ENCODE peak calls at places on chromosomes 1 and 21, in four cellular contexts. One of them, this sample, is unnamed.
A peak's percentile ranks its signal among the peaks of the same experiment; 100 is the strongest.

GRCh38 chr21:14877581-14878228 is 187.1 kb downstream of the NRIP1 start:
- ATAC-seq in body of pancreas: peak; percentile 58
- ATAC-seq in pancreas: peak; percentile 79
- ATAC-seq in gastrocnemius medialis: peak; percentile 39
- ATAC-seq in this sample: peak; percentile 64

GRCh38 chr1:76576876-76577817 is 290.1 kb upstream of the ST6GALNAC5 start:
- ATAC-seq in body of pancreas: no peak
- ATAC-seq in pancreas: no peak
- ATAC-seq in gastrocnemius medialis: no peak
- ATAC-seq in this sample: no peak

GRCh38 chr1:206794294-206794908 is 22.1 kb upstream of the IL10 start:
- ATAC-seq in body of pancreas: no peak
- ATAC-seq in pancreas: no peak
- ATAC-seq in gastrocnemius medialis: no peak
- ATAC-seq in this sample: no peak

GRCh38 chr1:115478933-115479551 is 141.0 kb upstream of the NGF start:
- ATAC-seq in body of pancreas: peak; percentile 80
- ATAC-seq in pancreas: peak; percentile 98
- ATAC-seq in gastrocnemius medialis: no peak
- ATAC-seq in this sample: peak; percentile 58

GRCh38 chr1:45079533-45079932 is 67.5 kb downstream of the UROD start:
- ATAC-seq in body of pancreas: no peak
- ATAC-seq in pancreas: no peak
- ATAC-seq in gastrocnemius medialis: no peak
- ATAC-seq in this sample: no peak

GRCh38 chr1:35288761-35289160 is 20.3 kb downstream of the ZMYM4 start:
- ATAC-seq in body of pancreas: no peak
- ATAC-seq in pancreas: peak; percentile 31
- ATAC-seq in gastrocnemius medialis: no peak
- ATAC-seq in this sample: no peak

GRCh38 chr1:202165267-202165941 is 5.0 kb upstream of the PTPN7 start:
- ATAC-seq in body of pancreas: no peak
- ATAC-seq in pancreas: peak; percentile 52
- ATAC-seq in gastrocnemius medialis: no peak
- ATAC-seq in this sample: no peak

GRCh38 chr1:41598325-41598724 is 113.8 kb upstream of the EDN2 start:
- ATAC-seq in body of pancreas: no peak
- ATAC-seq in pancreas: no peak
- ATAC-seq in gastrocnemius medialis: no peak
- ATAC-seq in this sample: no peak

GRCh38 chr1:220281159-220281574 is 8.9 kb upstream of the RAB3GAP2 start:
- ATAC-seq in body of pancreas: no peak
- ATAC-seq in pancreas: no peak
- ATAC-seq in gastrocnemius medialis: no peak
- ATAC-seq in this sample: peak; percentile 79

GRCh38 chr1:15886613-15887167 is 39.2 kb downstream of the SPEN start:
- ATAC-seq in body of pancreas: peak; percentile 28
- ATAC-seq in pancreas: peak; percentile 36
- ATAC-seq in gastrocnemius medialis: peak; percentile 16
- ATAC-seq in this sample: no peak

GRCh38 chr1:77938656-77939055 is 40.2 kb downstream of the FUBP1 start:
- ATAC-seq in body of pancreas: no peak
- ATAC-seq in pancreas: no peak
- ATAC-seq in gastrocnemius medialis: no peak
- ATAC-seq in this sample: no peak

GRCh38 chr21:16837319-16837718 is 675.5 kb upstream of the CXADR start:
- ATAC-seq in body of pancreas: no peak
- ATAC-seq in pancreas: no peak
- ATAC-seq in gastrocnemius medialis: no peak
- ATAC-seq in this sample: no peak

GRCh38 chr1:4655674-4656532 is 1.5 kb downstream of the AJAP1 start:
- ATAC-seq in body of pancreas: peak; percentile 39
- ATAC-seq in pancreas: peak; percentile 86
- ATAC-seq in gastrocnemius medialis: no peak
- ATAC-seq in this sample: peak; percentile 54

GRCh38 chr1:232589111-232589808 is 40.7 kb downstream of the SIPA1L2 start:
- ATAC-seq in body of pancreas: peak; percentile 35
- ATAC-seq in pancreas: peak; percentile 36
- ATAC-seq in gastrocnemius medialis: no peak
- ATAC-seq in this sample: no peak

GRCh38 chr21:38780879-38781278 is 24.9 kb upstream of the ETS2 start:
- ATAC-seq in body of pancreas: no peak
- ATAC-seq in pancreas: no peak
- ATAC-seq in gastrocnemius medialis: no peak
- ATAC-seq in this sample: no peak